ENCODE peak calls at places on chromosomes 4 and X, in nine cellular contexts. X is A549, B is AG04450, W is osteoblast, H is mucosa of descending colon, P is lung, S is RWPE2, F is upper lobe of right lung, Y is tibial artery. D is an unnamed sample.

GRCh38 chrX:283115-283845 is 2.1 kb downstream of the PLCXD1 start:
- DNase-seq in X (peak; percentile 95), B (peak; percentile 49), W (peak; percentile 99), H (peak; percentile 93), P (peak; percentile 85), S (peak; percentile 94), F (peak; percentile 91), Y (peak; percentile 92), D (peak; percentile 77)

GRCh38 chr4:139493176-139493575 is 39.3 kb downstream of the RAB33B start:
- DNase-seq in X (no peak), B (no peak), W (no peak), H (no peak), P (no peak), S (no peak), F (no peak), Y (no peak), D (no peak)

GRCh38 chr4:986949-987688 is at the start of gene IDUA:
- DNase-seq in X (peak; percentile 58), B (no peak), W (peak; percentile 100), H (peak; percentile 91), P (peak; percentile 85), S (no peak), F (peak; percentile 95), Y (peak; percentile 87), D (no peak)

GRCh38 chr4:172088556-172088955 is 275.4 kb downstream of the GALNTL6 start:
- DNase-seq in X (no peak), B (no peak), W (no peak), H (no peak), P (no peak), S (no peak), F (no peak), Y (no peak), D (no peak)

GRCh38 chr4:113878718-113879117 is 100.7 kb downstream of the ARSJ start:
- DNase-seq in X (no peak), B (peak; percentile 16), W (no peak), H (no peak), P (no peak), S (no peak), F (no peak), Y (no peak), D (no peak)

GRCh38 chrX:8897259-8897658 is 96.1 kb upstream of the FAM9A start:
- DNase-seq in X (no peak), B (no peak), W (no peak), H (no peak), P (no peak), S (no peak), F (no peak), Y (no peak), D (no peak)

GRCh38 chrX:81338924-81339323 is 137.0 kb downstream of the SH3BGRL start:
- DNase-seq in X (no peak), B (no peak), W (no peak), H (no peak), P (no peak), S (no peak), F (no peak), Y (no peak), D (no peak)

GRCh38 chr4:114036864-114037263 is 57.4 kb upstream of the ARSJ start:
- DNase-seq in X (no peak), B (no peak), W (no peak), H (no peak), P (no peak), S (no peak), F (no peak), Y (no peak), D (no peak)

GRCh38 chr4:29805245-29805644 is 914.9 kb upstream of the PCDH7 start:
- DNase-seq in X (no peak), B (no peak), W (no peak), H (no peak), P (no peak), S (no peak), F (no peak), Y (no peak), D (no peak)

GRCh38 chr4:8653326-8654000 is 60.9 kb downstream of the CPZ start:
- DNase-seq in X (no peak), B (no peak), W (no peak), H (no peak), P (no peak), S (no peak), F (peak; percentile 44), Y (no peak), D (no peak)

GRCh38 chrX:56783996-56784620 is 55.1 kb downstream of the NBDY start:
- DNase-seq in X (no peak), B (no peak), W (no peak), H (no peak), P (no peak), S (no peak), F (peak; percentile 5), Y (no peak), D (no peak)

GRCh38 chr4:185965456-185966384 is 103.2 kb upstream of the TLR3 start:
- DNase-seq in X (no peak), B (no peak), W (no peak), H (no peak), P (no peak), S (no peak), F (no peak), Y (no peak), D (no peak)

GRCh38 chr4:53189011-53189410 is 176.8 kb downstream of the SCFD2 start:
- DNase-seq in X (no peak), B (peak; percentile 26), W (no peak), H (no peak), P (no peak), S (no peak), F (no peak), Y (no peak), D (peak; percentile 80)

GRCh38 chr4:143559757-143560147 is 46.2 kb downstream of the SMARCA5 start:
- DNase-seq in X (no peak), B (no peak), W (no peak), H (peak; percentile 55), P (no peak), S (no peak), F (no peak), Y (no peak), D (no peak)

GRCh38 chr4:80239480-80239879 is 27.0 kb upstream of the FGF5 start:
- DNase-seq in X (no peak), B (no peak), W (no peak), H (no peak), P (no peak), S (no peak), F (no peak), Y (no peak), D (no peak)

GRCh38 chrX:71103110-71103983 is 3.2 kb downstream of the CXorf65 start:
- DNase-seq in X (no peak), B (no peak), W (no peak), H (peak; percentile 67), P (no peak), S (no peak), F (no peak), Y (no peak), D (no peak)

GRCh38 chrX:18410038-18410437 is 15.4 kb upstream of the CDKL5 start:
- DNase-seq in X (peak; percentile 34), B (no peak), W (no peak), H (no peak), P (no peak), S (no peak), F (no peak), Y (no peak), D (no peak)
- TF ChIP-seq CTCF in X (peak; percentile 65), B (peak; percentile 45), W (peak; percentile 40), H (no peak), P (no peak), S (peak; percentile 42), F (peak; percentile 32), Y (peak; percentile 44), D (peak; percentile 40)

DNA sequence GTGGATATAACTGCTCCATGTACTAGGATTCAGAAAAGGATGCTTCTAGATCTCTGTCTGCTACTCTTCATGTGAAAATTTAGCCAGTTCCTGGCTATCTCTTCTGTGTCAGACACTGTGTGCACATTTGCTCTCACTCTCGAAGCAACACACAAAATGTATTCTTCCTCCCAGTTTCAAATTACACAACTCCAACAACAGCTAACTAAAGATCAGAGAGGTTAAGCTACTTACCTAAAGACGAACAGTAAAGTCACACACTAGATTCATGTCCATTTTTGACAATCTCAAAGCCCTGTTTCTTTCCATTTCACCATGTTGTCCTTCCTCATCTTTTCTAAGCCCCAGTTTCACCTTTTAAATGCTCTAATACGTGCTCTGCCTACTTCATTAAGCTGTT is 2.2 kb downstream of the CLNK start:
- DNase-seq in X (no peak), B (no peak), W (no peak), H (no peak), P (no peak), S (no peak), F (no peak), Y (no peak), D (no peak)
- H3K4me3 ChIP-seq in X (no peak overlapping the region), B (no peak overlapping the region), W (no peak overlapping the region), H (no peak overlapping the region), P (no peak overlapping the region), S (no peak overlapping the region), F (no peak overlapping the region), Y (no peak overlapping the region), D (no peak overlapping the region)

DNA sequence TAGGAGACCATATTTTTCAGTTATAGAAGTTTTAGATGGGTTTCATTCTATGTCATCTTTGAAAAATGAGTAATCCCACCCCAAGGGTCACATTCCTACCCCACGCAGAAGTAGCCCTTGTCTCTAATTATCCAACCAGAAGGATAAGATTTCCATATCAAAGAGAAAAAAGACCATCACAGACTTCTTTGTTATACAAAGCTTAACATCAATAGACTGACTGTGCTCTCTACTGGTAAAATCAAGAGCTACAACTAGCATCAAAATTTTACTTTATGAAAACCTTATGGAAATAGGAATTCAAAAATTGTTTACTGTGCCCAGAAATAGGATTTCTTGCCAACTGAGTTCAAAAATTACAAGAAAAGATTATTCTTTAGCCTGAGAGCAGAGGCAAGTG is 24.9 kb downstream of the TNMD start:
- DNase-seq in X (no peak), B (no peak), W (no peak), H (no peak), P (no peak), S (no peak), F (no peak), Y (no peak), D (no peak)
- TF ChIP-seq CTCF in X (peak; percentile 7), B (no peak), W (peak; percentile 18), H (no peak), P (no peak), S (no peak), F (peak; percentile 16), Y (no peak), D (no peak)

GRCh38 chr4:173508386-173509002 is 21.5 kb downstream of the HAND2 start:
- DNase-seq in X (no peak), B (no peak), W (peak; percentile 71), H (no peak), P (no peak), S (no peak), F (no peak), Y (no peak), D (no peak)
- H3K4me3 ChIP-seq in X (no peak overlapping the region), B (no peak overlapping the region), W (peak overlapping the region; percentile 81), H (no peak overlapping the region), P (no peak overlapping the region), S (no peak overlapping the region), F (no peak overlapping the region), Y (peak overlapping the region; percentile 58), D (no peak overlapping the region)

DNA sequence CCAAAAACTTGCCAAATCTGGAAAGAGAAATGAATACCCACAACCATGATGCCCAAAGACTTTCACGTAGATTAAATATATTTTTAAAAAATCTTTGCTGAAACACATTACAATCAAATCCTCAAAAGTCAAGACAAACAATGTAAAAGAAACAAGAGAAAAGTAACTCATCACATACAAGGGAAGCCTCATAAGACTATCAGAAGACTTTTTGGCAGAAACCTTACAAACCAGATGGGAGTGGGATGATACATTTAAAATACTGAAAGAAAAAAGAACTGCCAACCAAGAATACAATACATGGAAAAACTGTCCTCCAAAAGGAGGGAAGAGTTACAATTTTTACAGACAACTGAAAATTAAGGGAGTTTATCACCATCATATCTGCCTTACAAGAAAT is 319.0 kb upstream of the INTU start:
- DNase-seq in X (no peak), B (no peak), W (no peak), H (no peak), P (no peak), S (no peak), F (no peak), Y (no peak), D (no peak)
- TF ChIP-seq CTCF in X (no peak), B (no peak), W (no peak), H (no peak), P (no peak), S (no peak), F (no peak), Y (no peak), D (no peak)